ENCODE peak calls at places on chromosome 9, in nine cellular contexts. K is AG09309, Y is progenitor cell of endocrine pancreas, L is cardiac muscle cell, U is astrocyte of the cerebellum, V is lower lobe of right lung, W is suprapubic skin, H is A549, R is GM20000. A is an unnamed sample.

GRCh38 chr9:81476808-81477207 is 212.5 kb downstream of the TLE1 start:
- DNase-seq in K (no peak), Y (no peak), L (no peak), U (no peak), V (no peak), W (no peak), H (no peak), R (no peak), A (no peak)

GRCh38 chr9:114054191-114054690 is 23.9 kb downstream of the AMBP start:
- DNase-seq in K (no peak), Y (no peak), L (no peak), U (no peak), V (no peak), W (peak; percentile 48), H (no peak), R (no peak), A (no peak)

GRCh38 chr9:114276908-114277821 is 45.7 kb upstream of the ORM1 start:
- DNase-seq in K (peak; percentile 93), Y (no peak), L (peak; percentile 88), U (peak; percentile 92), V (peak; percentile 10), W (peak; percentile 69), H (no peak), R (no peak), A (peak; percentile 53)

GRCh38 chr9:132782106-132782505 is 96.0 kb downstream of the AK8 start:
- DNase-seq in K (no peak), Y (no peak), L (no peak), U (no peak), V (no peak), W (no peak), H (no peak), R (no peak), A (peak; percentile 22)

GRCh38 chr9:25994605-25995004 is 316.4 kb upstream of the TUSC1 start:
- DNase-seq in K (no peak), Y (no peak), L (no peak), U (no peak), V (no peak), W (no peak), H (no peak), R (no peak), A (no peak)

GRCh38 chr9:92276223-92277007 is 17.1 kb downstream of the IARS1 start:
- DNase-seq in K (no peak), Y (no peak), L (peak; percentile 40), U (no peak), V (no peak), W (no peak), H (no peak), R (no peak), A (no peak)

GRCh38 chr9:72139233-72139632 is 10.0 kb upstream of the GDA start:
- DNase-seq in K (no peak), Y (no peak), L (no peak), U (no peak), V (no peak), W (no peak), H (no peak), R (no peak), A (no peak)

GRCh38 chr9:105050296-105050695 is 122.3 kb upstream of the ABCA1 start:
- DNase-seq in K (no peak), Y (no peak), L (no peak), U (no peak), V (no peak), W (no peak), H (no peak), R (no peak), A (no peak)

GRCh38 chr9:90310523-90310879 is 332.1 kb downstream of the DIRAS2 start:
- DNase-seq in K (no peak), Y (no peak), L (no peak), U (no peak), V (no peak), W (no peak), H (no peak), R (no peak), A (no peak)

GRCh38 chr9:116154976-116155699 is 1.5 kb downstream of the PAPPA start:
- DNase-seq in K (no peak), Y (no peak), L (peak; percentile 87), U (no peak), V (no peak), W (no peak), H (no peak), R (peak; percentile 53), A (no peak)

GRCh38 chr9:32500768-32501167 is 25.2 kb downstream of the RIGI start:
- DNase-seq in K (no peak), Y (no peak), L (no peak), U (no peak), V (no peak), W (no peak), H (peak; percentile 29), R (no peak), A (no peak)

GRCh38 chr9:36462245-36462644 is 62.2 kb upstream of the RNF38 start:
- DNase-seq in K (no peak), Y (no peak), L (no peak), U (no peak), V (no peak), W (no peak), H (no peak), R (no peak), A (no peak)

GRCh38 chr9:7238244-7238637 is 480.5 kb downstream of the KDM4C start:
- DNase-seq in K (no peak), Y (no peak), L (no peak), U (no peak), V (no peak), W (no peak), H (no peak), R (no peak), A (no peak)

GRCh38 chr9:7237473-7238243 is 479.9 kb downstream of the KDM4C start:
- DNase-seq in K (peak; percentile 85), Y (no peak), L (peak; percentile 89), U (peak; percentile 32), V (no peak), W (no peak), H (no peak), R (no peak), A (no peak)

GRCh38 chr9:7233516-7233915 is 475.7 kb downstream of the KDM4C start:
- DNase-seq in K (no peak), Y (no peak), L (no peak), U (no peak), V (no peak), W (no peak), H (no peak), R (no peak), A (no peak)

GRCh38 chr9:7236186-7236585 is 478.4 kb downstream of the KDM4C start:
- DNase-seq in K (no peak), Y (no peak), L (no peak), U (no peak), V (no peak), W (no peak), H (no peak), R (no peak), A (no peak)

GRCh38 chr9:7234144-7234543 is 476.4 kb downstream of the KDM4C start:
- DNase-seq in K (no peak), Y (no peak), L (peak; percentile 63), U (no peak), V (no peak), W (no peak), H (peak; percentile 29), R (peak; percentile 27), A (no peak)
- TF ChIP-seq CTCF in K (peak; percentile 54), Y (peak; percentile 62), L (peak; percentile 80), U (peak; percentile 47), V (peak; percentile 30), W (no peak), H (peak; percentile 47), R (peak; percentile 61), A (peak; percentile 73)

GRCh38 chr9:130173462-130173876 is 1.3 kb downstream of the NCS1 start:
- DNase-seq in K (no peak), Y (no peak), L (peak; percentile 39), U (no peak), V (no peak), W (no peak), H (no peak), R (no peak), A (peak; percentile 71)
- TF ChIP-seq CTCF in K (no peak), Y (no peak), L (no peak), U (no peak), V (no peak), W (no peak), H (no peak), R (no peak), A (no peak)

GRCh38 chr9:14037331-14037730 is 276.6 kb downstream of the NFIB start:
- DNase-seq in K (no peak), Y (no peak), L (no peak), U (no peak), V (no peak), W (no peak), H (no peak), R (no peak), A (no peak)
- TF ChIP-seq CTCF in K (no peak), Y (no peak), L (no peak), U (no peak), V (no peak), W (no peak), H (no peak), R (no peak), A (no peak)

DNA sequence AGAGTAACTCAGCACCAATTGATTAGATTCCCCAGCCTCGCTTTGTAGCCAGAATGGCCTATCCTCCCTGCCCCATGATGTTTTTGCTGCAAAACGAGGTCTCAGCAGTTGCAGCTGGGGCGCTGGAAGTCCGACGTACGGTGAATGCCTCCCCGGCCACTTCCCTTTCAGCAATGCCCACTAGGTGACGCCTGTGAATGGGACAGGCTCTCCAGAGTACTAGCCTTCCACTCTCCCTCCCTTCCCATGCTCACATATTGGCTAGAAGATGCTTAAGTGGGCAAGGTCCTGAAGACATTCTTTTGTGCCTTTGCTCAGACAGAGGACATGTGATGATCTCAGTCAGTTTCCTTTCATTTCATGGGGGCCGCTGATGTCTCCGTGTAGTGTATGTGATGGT is 50.8 kb downstream of the DMRT2 start:
- DNase-seq in K (no peak), Y (peak; percentile 47), L (peak; percentile 59), U (no peak), V (no peak), W (peak; percentile 78), H (no peak), R (no peak), A (no peak)
- TF ChIP-seq CTCF in K (peak; percentile 87), Y (peak; percentile 71), L (peak; percentile 73), U (peak; percentile 50), V (peak; percentile 52), W (no peak), H (peak; percentile 29), R (no peak), A (peak; percentile 66)

DNA sequence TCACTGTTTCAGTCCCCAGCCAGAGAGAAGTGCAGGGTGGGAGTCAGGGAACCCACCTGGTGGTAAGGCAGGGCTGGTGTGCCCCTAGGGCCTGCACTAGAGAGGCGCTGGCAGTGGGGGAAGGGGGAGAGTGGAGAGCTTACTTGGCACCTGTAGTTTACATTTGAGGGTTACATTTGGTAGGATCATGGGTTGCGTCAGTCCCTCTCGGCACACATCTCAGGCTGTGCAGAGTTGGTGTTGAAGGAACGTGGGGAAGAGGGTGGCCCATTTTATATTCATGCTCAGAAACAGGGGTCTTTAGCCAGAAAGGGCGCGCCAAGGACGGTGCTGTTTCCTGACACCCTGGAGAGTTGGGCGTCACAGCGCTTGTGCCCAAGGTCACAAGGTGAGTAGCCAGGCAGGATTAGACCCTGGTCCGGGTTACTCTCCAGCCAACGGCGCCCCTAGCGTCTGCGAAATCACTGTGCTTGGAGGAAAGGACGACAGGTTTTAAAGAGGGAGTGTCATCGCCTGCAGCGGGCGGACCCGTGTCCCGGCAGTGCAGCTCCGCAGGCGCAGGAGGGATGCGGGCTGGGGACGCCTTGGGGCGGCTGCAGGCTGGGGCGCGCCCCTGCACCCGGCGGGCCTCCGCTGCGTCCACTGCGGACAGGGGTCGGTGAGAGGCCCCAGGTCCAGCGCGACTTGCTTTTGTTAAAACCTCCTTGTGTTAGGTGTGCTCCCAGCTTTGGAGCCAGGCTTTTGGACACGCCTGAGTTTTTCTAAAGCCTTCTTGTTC is 272.6 kb downstream of the FANCC start:
- DNase-seq in K (no peak), Y (peak; percentile 71), L (no peak), U (no peak), V (peak; percentile 60), W (no peak), H (peak; percentile 62), R (no peak), A (no peak)
- TF ChIP-seq CTCF in K (peak; percentile 74), Y (peak; percentile 82), L (peak; percentile 15), U (peak; percentile 21), V (no peak), W (no peak), H (peak; percentile 60), R (no peak), A (peak; percentile 66)

A was measured in chondrocyte.